ENCODE peak calls at places on chromosomes 3 and 15, in nine cellular contexts. D is A549; C is PC-9; I is cardiac muscle cell; O is A673; G is ovary; Z is CD8-positive, alpha-beta memory T cell; W is psoas muscle; A is osteoblast. T is an unnamed sample. For H3K4me1, the result is how much of the 10 kb centered on the place peaks cover.

GRCh38 chr3:132803889-132804288 is 81.7 kb upstream of the NPHP3 start:
- DNase-seq in A (no peak), D (no peak), O (no peak), I (peak), Z (no peak), C (no peak), G (no peak), W (no peak), T (no peak)

GRCh38 chr3:143084856-143085731 is 34.5 kb upstream of the CHST2 start:
- DNase-seq in W (no peak), I (peak), Z (no peak), D (no peak), O (no peak), G (no peak), A (peak), C (peak), T (no peak)

GRCh38 chr15:67809866-67810265 is 15.4 kb upstream of the SKOR1 start:
- DNase-seq in C (no peak), I (no peak), D (no peak), W (no peak), A (no peak), O (no peak), Z (no peak), G (no peak), T (no peak)

GRCh38 chr3:98763814-98764691 is 913 bp downstream of the ST3GAL6 start:
- DNase-seq in D (no peak), I (peak), A (no peak), G (no peak), C (no peak), Z (no peak), W (no peak), O (no peak), T (no peak)

GRCh38 chr3:155317211-155317610 is 23.7 kb upstream of the STRIT1 start:
- DNase-seq in A (no peak), D (no peak), Z (no peak), I (no peak), O (no peak), W (no peak), G (no peak), C (no peak), T (no peak)

GRCh38 chr3:414063-414462 is 217.5 kb downstream of the CHL1 start:
- DNase-seq in O (peak), D (peak), G (no peak), Z (no peak), A (no peak), C (no peak), I (peak), W (no peak), T (no peak)

GRCh38 chr3:13135811-13136321 is 62.6 kb upstream of the IQSEC1 start:
- DNase-seq in C (no peak), Z (no peak), W (no peak), O (no peak), I (no peak), A (peak), D (no peak), G (no peak), T (no peak)

GRCh38 chr3:120908803-120909601 is 997 bp downstream of the STXBP5L start:
- DNase-seq in I (peak), W (peak), Z (no peak), A (no peak), G (peak), O (no peak), D (no peak), C (no peak), T (no peak)

GRCh38 chr3:186281172-186281571 is 80.9 kb downstream of the DGKG start:
- DNase-seq in O (no peak), W (no peak), Z (no peak), G (no peak), I (peak), A (peak), D (no peak), C (no peak), T (no peak)

GRCh38 chr3:173395412-173396181 is 1.9 kb upstream of the NLGN1 start:
- DNase-seq in G (peak), C (peak), I (peak), D (no peak), O (peak), Z (no peak), A (peak), W (peak), T (peak)

GRCh38 chr3:183328164-183328563 is 75.1 kb downstream of the B3GNT5 start:
- DNase-seq in D (no peak), I (no peak), W (no peak), G (no peak), C (no peak), A (no peak), O (no peak), Z (no peak), T (no peak)

GRCh38 chr15:94607176-94607654 is 375.9 kb downstream of the MCTP2 start:
- DNase-seq in A (no peak), Z (no peak), G (peak), I (peak), W (peak), O (peak), C (no peak), D (no peak), T (no peak)

GRCh38 chr3:57256844-57257243 is 29.3 kb downstream of the APPL1 start:
- DNase-seq in W (no peak), Z (no peak), D (no peak), O (no peak), G (no peak), I (no peak), C (no peak), A (no peak), T (no peak)

GRCh38 chr3:187795207-187795960 is 50.1 kb upstream of the BCL6 start:
- DNase-seq in D (no peak), W (no peak), Z (no peak), G (no peak), A (no peak), C (no peak), I (no peak), O (no peak), T (no peak)

GRCh38 chr15:96334705-96335428 is 4.4 kb downstream of the NR2F2 start:
- DNase-seq in I (no peak), G (no peak), D (no peak), A (peak), W (no peak), O (peak), C (no peak), Z (no peak), T (no peak)

GRCh38 chr15:44573386-44573785 is 36.4 kb downstream of the EIF3J start:
- DNase-seq in Z (no peak), O (no peak), W (no peak), C (no peak), A (no peak), D (no peak), I (no peak), G (no peak), T (no peak)

GRCh38 chr3:103388214-103388613 is 953.4 kb downstream of the ZPLD1 start:
- DNase-seq in O (peak), I (no peak), G (no peak), C (no peak), Z (no peak), W (no peak), A (no peak), D (no peak), T (no peak)

GRCh38 chr15:40106203-40107161 is 2.2 kb downstream of the BMF start:
- DNase-seq in C (peak), A (peak), G (no peak), D (peak), I (peak), W (peak), O (peak), Z (no peak), T (peak)

GRCh38 chr3:119258915-119259314 is 18.2 kb upstream of the B4GALT4 start:
- DNase-seq in C (no peak), I (no peak), A (no peak), O (no peak), Z (no peak), W (no peak), G (no peak), D (no peak), T (no peak)

GRCh38 chr15:35696767-35697231 is 150.8 kb upstream of the DPH6 start:
- DNase-seq in Z (no peak), G (no peak), C (peak), A (peak), D (peak), I (peak), W (no peak), O (peak), T (no peak)

GRCh38 chr15:63088532-63089245 is 33.0 kb upstream of the LACTB start:
- DNase-seq in W (no peak), D (no peak), I (no peak), A (no peak), O (no peak), Z (no peak), C (no peak), G (no peak), T (no peak)

GRCh38 chr15:48963524-48964113 is at the start of gene SHC4:
- DNase-seq in G (peak), W (peak), O (peak), C (peak), Z (no peak), A (peak), I (peak), D (peak), T (peak)

GRCh38 chr15:66997212-66997611 is 68.2 kb upstream of the SMAD3 start:
- DNase-seq in A (peak), O (no peak), G (no peak), C (peak), I (peak), D (no peak), W (no peak), Z (no peak), T (no peak)

GRCh38 chr3:150345021-150345538 is 63.0 kb upstream of the TSC22D2 start:
- DNase-seq in Z (no peak), D (peak), O (no peak), G (no peak), C (peak), I (no peak), A (no peak), W (no peak), T (no peak)

GRCh38 chr3:116141724-116142123 is 303.6 kb downstream of the LSAMP start:
- DNase-seq in D (no peak), C (no peak), O (no peak), Z (no peak), I (no peak), G (no peak), W (no peak), A (no peak), T (no peak)

GRCh38 chr3:52246728-52247454 is 1.3 kb downstream of the PPM1M start:
- DNase-seq in D (no peak), C (no peak), A (peak), I (no peak), Z (no peak), G (no peak), W (peak), O (no peak), T (no peak)

GRCh38 chr3:13266005-13266404 is 154.1 kb downstream of the NUP210 start:
- DNase-seq in C (no peak), I (no peak), G (no peak), D (no peak), O (no peak), A (peak), Z (no peak), W (no peak), T (no peak)

GRCh38 chr3:197504239-197505191 is 51.3 kb downstream of the BDH1 start:
- DNase-seq in Z (no peak), W (no peak), I (no peak), A (no peak), C (no peak), O (no peak), D (no peak), G (no peak), T (no peak)

GRCh38 chr3:79111375-79112052 is 656.3 kb downstream of the ROBO1 start:
- DNase-seq in A (no peak), Z (no peak), W (no peak), G (no peak), I (peak), O (no peak), D (no peak), C (no peak), T (no peak)

GRCh38 chr3:58383904-58384303 is 49.7 kb downstream of the PDHB start:
- DNase-seq in I (peak), O (peak), D (no peak), C (peak), G (no peak), A (peak), Z (no peak), W (peak), T (no peak)

GRCh38 chr3:66413151-66413751 is 87.6 kb downstream of the LRIG1 start:
- DNase-seq in D (no peak), G (peak), C (no peak), O (no peak), I (peak), A (peak), Z (no peak), W (no peak), T (no peak)

GRCh38 chr3:58085616-58086015 is 77.4 kb downstream of the FLNB start:
- DNase-seq in C (no peak), I (no peak), W (no peak), Z (no peak), G (no peak), D (no peak), O (no peak), A (peak), T (no peak)

GRCh38 chr15:39125904-39126303 is 455.0 kb upstream of the THBS1 start:
- DNase-seq in O (peak), W (no peak), D (peak), Z (no peak), A (no peak), I (peak), G (no peak), C (peak), T (no peak)

GRCh38 chr3:65855370-65856100 is 183.2 kb downstream of the MAGI1 start:
- DNase-seq in W (peak), C (no peak), Z (no peak), G (no peak), O (no peak), I (peak), A (peak), D (no peak), T (no peak)

DNA sequence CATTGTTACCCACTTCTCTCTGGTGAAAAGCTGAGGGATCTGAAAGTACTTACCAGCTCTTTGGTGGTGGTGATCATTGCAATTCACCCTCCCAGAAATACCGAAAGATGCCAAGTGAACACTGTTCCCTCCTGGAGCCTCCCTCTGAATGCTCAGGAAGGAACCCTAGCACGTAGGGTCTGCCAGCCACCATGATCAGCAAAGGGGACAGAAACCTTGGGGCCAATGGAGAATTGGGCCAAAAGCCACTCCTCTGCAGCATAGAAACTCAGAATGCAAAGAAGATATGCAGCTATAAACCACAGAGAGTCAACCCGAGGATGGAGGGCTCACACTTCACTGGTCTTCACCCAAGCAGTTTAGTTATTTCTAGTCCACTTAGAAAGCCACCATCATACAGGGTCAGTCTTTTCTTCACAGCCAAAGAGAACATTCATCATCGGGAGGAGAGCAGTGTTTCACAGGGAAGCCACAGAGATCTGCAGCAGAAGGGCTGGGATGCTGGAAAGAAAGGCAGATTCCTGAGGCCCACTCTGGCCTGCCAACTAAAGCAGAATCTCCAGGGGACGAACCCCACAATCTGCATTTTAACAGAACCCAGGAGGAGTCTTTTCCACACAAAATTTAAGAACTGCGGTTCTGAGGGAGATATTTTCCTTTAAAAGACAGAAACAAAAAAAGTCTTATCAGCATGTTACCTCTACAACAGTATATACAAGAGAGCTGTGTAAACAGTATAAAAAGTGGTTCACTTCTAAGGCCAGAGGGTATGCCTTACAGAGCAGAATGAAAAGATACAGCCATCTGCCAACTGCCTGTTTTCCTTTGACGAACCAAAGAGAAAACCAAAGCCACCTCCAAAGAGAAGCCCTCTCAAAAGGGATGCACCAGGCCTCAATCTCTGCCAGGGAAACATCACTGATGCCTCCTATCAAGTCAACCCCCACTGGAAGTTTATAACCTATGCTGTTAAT is 11.3 kb downstream of the TBC1D2B start:
- DNase-seq in W (no peak), A (no peak), G (no peak), O (no peak), Z (no peak), D (no peak), I (no peak), C (no peak), T (no peak)
- H3K4me1 ChIP-seq in W (half or more), A (half or more), G (half or more), O (half or more), Z (half or more), D (under half), I (under half), C (under half), T (half or more)

GRCh38 chr3:42037318-42037945 is 53.7 kb upstream of the TRAK1 start:
- DNase-seq in D (no peak), I (no peak), O (no peak), Z (no peak), G (no peak), C (no peak), A (no peak), W (no peak), T (no peak)
- H3K27ac ChIP-seq in D (peak), I (peak), O (no peak), Z (no peak), G (no peak), C (no peak), A (peak), W (peak), T (no peak)

GRCh38 chr15:60347480-60348069 is 50.2 kb downstream of the ANXA2 start:
- DNase-seq in W (no peak), C (no peak), I (no peak), Z (no peak), D (no peak), O (no peak), A (peak), G (no peak), T (no peak)

GRCh38 chr15:60351066-60351465 is 46.7 kb downstream of the ANXA2 start:
- DNase-seq in A (no peak), G (no peak), Z (no peak), O (no peak), W (no peak), C (no peak), I (no peak), D (no peak), T (no peak)

GRCh38 chr15:60352525-60352924 is 45.3 kb downstream of the ANXA2 start:
- DNase-seq in A (no peak), D (no peak), Z (no peak), I (no peak), W (no peak), G (no peak), C (no peak), O (no peak), T (no peak)

GRCh38 chr15:60349589-60349988 is 48.2 kb downstream of the ANXA2 start:
- DNase-seq in G (no peak), W (no peak), Z (no peak), O (no peak), A (no peak), C (no peak), I (no peak), D (no peak), T (no peak)

DNA sequence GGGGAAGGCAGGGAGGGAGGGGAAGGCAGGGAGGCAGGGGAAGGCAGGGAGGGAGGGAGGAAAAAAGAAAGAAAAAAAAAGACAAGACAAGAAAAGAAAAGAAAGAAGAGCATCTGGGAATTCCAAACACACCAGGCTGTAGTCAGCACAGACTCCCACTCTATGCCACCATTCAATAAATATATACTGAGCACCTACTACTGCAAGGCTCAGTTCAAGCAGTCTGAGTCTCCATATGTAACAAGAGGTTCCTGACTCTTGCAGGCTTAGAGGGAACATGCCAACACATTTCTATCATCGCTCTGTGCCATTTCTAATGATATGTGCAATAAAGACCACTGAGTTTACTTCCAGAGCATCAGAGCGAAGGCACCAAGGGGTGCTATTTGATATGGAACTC is 47.7 kb downstream of the ANXA2 start:
- DNase-seq in A (no peak), D (no peak), Z (no peak), G (no peak), C (no peak), O (no peak), W (no peak), I (no peak), T (no peak)
- H3K4me3 ChIP-seq in A (no peak), D (no peak), Z (no peak), G (no peak), C (no peak), O (no peak), W (no peak), I (no peak), T (no peak)

GRCh38 chr3:159761826-159762225 is 226.8 kb upstream of the IL12A start:
- DNase-seq in W (no peak), D (no peak), G (no peak), A (no peak), I (no peak), O (no peak), Z (no peak), C (no peak), T (no peak)
- H3K4me1 ChIP-seq in W (under half), D (under half), G (under half), A (under half), I (under half), O (under half), Z (under half), C (under half), T (under half)

DNA sequence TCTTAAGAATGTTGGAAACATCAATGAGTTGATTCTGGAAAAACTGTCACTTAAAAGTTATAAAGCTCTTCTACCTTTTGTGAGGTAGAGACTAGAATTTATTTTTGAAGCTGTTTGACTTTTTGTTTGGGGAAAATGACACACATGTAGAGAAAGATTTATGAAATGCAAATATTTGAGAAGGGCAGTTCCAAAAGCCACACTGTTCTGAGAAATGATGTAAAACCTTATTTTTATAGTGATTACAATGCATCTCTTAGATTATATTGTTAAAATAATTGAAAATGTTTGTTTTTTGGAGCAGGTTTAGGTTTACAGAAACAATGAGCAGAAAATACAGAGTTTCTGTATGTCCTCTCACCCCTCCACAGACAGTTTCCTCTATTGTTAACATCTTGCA is 116.1 kb upstream of the CMC1 start:
- DNase-seq in C (no peak), G (no peak), I (no peak), W (no peak), Z (no peak), D (no peak), A (no peak), O (no peak), T (no peak)
- H3K27ac ChIP-seq in C (no peak), G (no peak), I (no peak), W (no peak), Z (no peak), D (no peak), A (no peak), O (no peak), T (no peak)